ENCODE peak calls at places on chromosomes 6 and 20, in eight cellular contexts. N, U, E, S, C, P, J and I are unnamed samples.

GRCh38 chr6:12420626-12421025 is 130.5 kb downstream of the EDN1 start:
- DNase-seq in S (peak; percentile 25), U (no peak), N (no peak), C (no peak), J (no peak), E (no peak), P (peak; percentile 68), I (no peak)

GRCh38 chr6:26335631-26336323 is 29.2 kb upstream of the BTN3A2 start:
- DNase-seq in N (no peak), U (no peak), S (no peak), E (no peak), C (no peak), P (no peak), J (no peak), I (no peak)

GRCh38 chr6:108242721-108243120 is 18.1 kb downstream of the SNX3 start:
- DNase-seq in E (no peak), C (no peak), J (no peak), P (no peak), N (no peak), U (no peak), S (no peak), I (no peak)

GRCh38 chr6:105484238-105485161 is 81.6 kb upstream of the PREP start:
- DNase-seq in N (no peak), S (peak; percentile 55), E (no peak), P (peak; percentile 60), J (peak; percentile 72), U (no peak), C (no peak), I (peak; percentile 38)

GRCh38 chr6:44074383-44075136 is 52.7 kb downstream of the MRPL14 start:
- DNase-seq in P (peak; percentile 91), N (peak; percentile 70), S (peak; percentile 87), E (peak; percentile 87), C (peak; percentile 89), U (peak; percentile 70), J (peak; percentile 85), I (no peak)

GRCh38 chr6:89828988-89829590 is 591 bp upstream of the CASP8AP2 start:
- DNase-seq in U (no peak), P (peak; percentile 54), N (no peak), E (peak; percentile 65), J (no peak), C (peak; percentile 65), S (no peak), I (peak; percentile 33)

GRCh38 chr6:137641474-137642077 is 147.4 kb upstream of the OLIG3 start:
- DNase-seq in J (peak; percentile 77), N (peak; percentile 75), C (peak; percentile 86), P (peak; percentile 85), E (peak; percentile 81), S (peak; percentile 69), U (peak; percentile 67), I (peak; percentile 74)

GRCh38 chr6:143096403-143096802 is 35.7 kb downstream of the AIG1 start:
- DNase-seq in J (no peak), C (no peak), U (no peak), P (no peak), E (no peak), S (no peak), N (no peak), I (no peak)

GRCh38 chr20:8045946-8046345 is 26.4 kb upstream of the TMX4 start:
- DNase-seq in P (no peak), N (no peak), S (no peak), J (no peak), E (no peak), C (no peak), U (no peak), I (no peak)

GRCh38 chr6:165662671-165663282 is at the start of gene PDE10A:
- DNase-seq in C (peak; percentile 86), N (peak; percentile 76), J (peak; percentile 54), E (peak; percentile 80), P (peak; percentile 25), U (peak; percentile 83), S (peak; percentile 55), I (no peak)

GRCh38 chr6:70834520-70834919 is 122.3 kb downstream of the B3GAT2 start:
- DNase-seq in C (no peak), J (peak; percentile 4), N (no peak), S (peak; percentile 74), P (peak; percentile 45), E (no peak), U (no peak), I (no peak)

GRCh38 chr20:57547250-57547649 is 13.7 kb upstream of the PCK1 start:
- DNase-seq in E (peak; percentile 57), S (peak; percentile 13), U (no peak), P (peak; percentile 12), N (no peak), J (no peak), C (no peak), I (peak; percentile 69)

GRCh38 chr6:14549871-14550270 is 432.3 kb downstream of the CD83 start:
- DNase-seq in S (no peak), J (no peak), P (no peak), U (no peak), C (no peak), N (no peak), E (no peak), I (no peak)

GRCh38 chr6:161128230-161128629 is 136.7 kb downstream of the MAP3K4 start:
- DNase-seq in N (no peak), J (no peak), E (no peak), U (no peak), C (no peak), P (no peak), S (no peak), I (no peak)

GRCh38 chr6:82088978-82089855 is 158.3 kb downstream of the IBTK start:
- DNase-seq in J (no peak), P (no peak), N (no peak), E (no peak), C (no peak), S (peak; percentile 4), U (no peak), I (no peak)

GRCh38 chr6:107822154-107823046 is 1.7 kb downstream of the SCML4 start:
- DNase-seq in N (no peak), E (no peak), U (peak; percentile 20), J (no peak), C (peak; percentile 35), S (no peak), P (no peak), I (no peak)

GRCh38 chr6:25014806-25015560 is 79.2 kb upstream of the RIPOR2 start:
- DNase-seq in E (peak; percentile 78), P (peak; percentile 88), U (peak; percentile 27), C (no peak), S (peak; percentile 78), J (peak; percentile 96), N (no peak), I (no peak)

DNA sequence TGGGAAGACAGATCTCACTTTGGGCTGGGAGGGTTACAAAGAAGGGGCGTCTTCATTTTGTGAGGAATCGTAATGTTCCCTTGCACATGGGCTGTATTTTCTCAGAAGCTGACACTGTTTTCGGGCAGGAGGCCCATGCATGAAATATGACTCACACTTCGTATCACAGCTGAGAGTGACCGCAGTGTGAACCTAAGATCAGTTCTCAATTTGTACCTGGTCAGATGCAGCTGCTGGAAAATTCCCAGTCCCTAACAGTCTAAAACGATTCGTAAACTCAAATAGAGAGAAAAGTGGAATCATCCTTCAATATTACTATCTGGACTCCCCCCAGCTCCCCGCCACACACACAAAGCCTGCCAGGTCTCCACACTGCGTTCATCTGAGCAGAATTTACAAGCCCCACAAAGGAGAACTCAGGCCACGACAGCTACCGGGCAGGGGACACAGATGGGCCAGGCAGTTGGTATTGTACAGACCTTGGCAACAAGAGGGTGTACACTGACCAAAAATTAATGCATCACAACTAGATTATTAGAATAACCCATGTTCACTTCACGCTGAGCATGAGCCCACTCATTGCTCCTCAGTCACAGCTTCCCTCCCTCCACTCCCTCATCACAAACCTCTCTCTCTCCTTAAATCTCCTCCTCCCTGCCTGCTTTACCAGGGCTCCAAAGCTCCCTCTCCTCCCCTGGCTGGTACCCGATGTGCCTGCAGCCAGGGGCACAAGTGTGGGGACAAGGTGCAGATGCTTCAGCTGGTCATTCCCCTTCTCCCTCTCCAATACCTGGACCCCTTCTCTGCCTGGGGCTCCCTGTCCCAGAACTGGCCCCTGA is 488.4 kb downstream of the PREX1 start:
- DNase-seq in N (no peak), E (peak; percentile 80), U (no peak), S (peak; percentile 77), J (peak; percentile 22), C (no peak), P (peak; percentile 75), I (peak; percentile 85)
- H3K27ac ChIP-seq in N (no peak overlapping the region), E (peak overlapping the region; percentile 62), U (no peak overlapping the region), S (no peak overlapping the region), J (peak overlapping the region; percentile 84), C (no peak overlapping the region), P (no peak overlapping the region), I (peak overlapping the region; percentile 21)

DNA sequence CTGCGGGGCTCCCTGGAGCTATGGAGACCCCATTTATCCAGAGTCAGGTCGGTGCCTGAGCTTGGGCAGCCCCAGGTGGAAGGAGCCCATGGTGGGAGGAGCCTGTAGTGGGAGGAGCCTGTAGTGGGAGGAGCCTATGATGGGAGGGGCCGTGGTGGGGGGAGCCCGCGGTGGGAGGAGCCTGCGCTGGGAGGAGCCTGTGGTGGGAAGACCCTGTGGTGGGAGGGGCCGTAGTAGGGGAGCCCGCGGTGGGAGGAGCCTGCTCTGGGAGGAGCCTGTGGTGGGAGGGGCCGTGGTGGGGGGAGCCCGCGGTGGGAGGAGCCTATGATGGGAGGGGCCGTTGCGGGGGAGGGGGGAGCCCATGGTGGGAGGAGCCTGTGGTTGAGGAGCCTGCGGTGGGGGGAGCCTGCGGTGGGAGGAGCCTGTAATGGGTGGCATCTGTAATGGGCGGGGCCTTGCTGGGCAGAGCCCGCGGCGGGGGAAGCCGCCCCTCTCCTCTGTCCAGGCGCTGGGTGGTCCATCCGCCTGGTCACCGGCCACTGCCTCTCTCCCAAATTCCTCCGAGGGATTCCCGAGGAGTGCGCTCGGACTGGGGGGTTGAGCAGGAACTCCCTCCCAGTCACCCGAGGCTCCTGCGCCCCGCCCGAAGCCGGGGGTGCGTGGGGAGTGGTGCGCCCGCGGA is 567 bp upstream of the FNDC11 start:
- DNase-seq in C (peak; percentile 99), N (peak; percentile 85), S (peak; percentile 83), J (peak; percentile 89), U (peak; percentile 64), P (peak; percentile 88), E (peak; percentile 91), I (peak; percentile 96)
- H3K27ac ChIP-seq in C (peak overlapping the region; percentile 72), N (peak overlapping the region; percentile 21), S (no peak overlapping the region), J (no peak overlapping the region), U (no peak overlapping the region), P (no peak overlapping the region), E (no peak overlapping the region), I (peak overlapping the region; percentile 63)

GRCh38 chr6:113630365-113630737 is 226.8 kb upstream of the MARCKS start:
- DNase-seq in U (no peak), E (no peak), P (peak; percentile 73), N (no peak), S (peak; percentile 88), J (peak; percentile 87), C (no peak), I (no peak)
- H3K27ac ChIP-seq in U (no peak overlapping the region), E (no peak overlapping the region), P (peak overlapping the region; percentile 89), N (no peak overlapping the region), S (no peak overlapping the region), J (no peak overlapping the region), C (no peak overlapping the region), I (no peak overlapping the region)

DNA sequence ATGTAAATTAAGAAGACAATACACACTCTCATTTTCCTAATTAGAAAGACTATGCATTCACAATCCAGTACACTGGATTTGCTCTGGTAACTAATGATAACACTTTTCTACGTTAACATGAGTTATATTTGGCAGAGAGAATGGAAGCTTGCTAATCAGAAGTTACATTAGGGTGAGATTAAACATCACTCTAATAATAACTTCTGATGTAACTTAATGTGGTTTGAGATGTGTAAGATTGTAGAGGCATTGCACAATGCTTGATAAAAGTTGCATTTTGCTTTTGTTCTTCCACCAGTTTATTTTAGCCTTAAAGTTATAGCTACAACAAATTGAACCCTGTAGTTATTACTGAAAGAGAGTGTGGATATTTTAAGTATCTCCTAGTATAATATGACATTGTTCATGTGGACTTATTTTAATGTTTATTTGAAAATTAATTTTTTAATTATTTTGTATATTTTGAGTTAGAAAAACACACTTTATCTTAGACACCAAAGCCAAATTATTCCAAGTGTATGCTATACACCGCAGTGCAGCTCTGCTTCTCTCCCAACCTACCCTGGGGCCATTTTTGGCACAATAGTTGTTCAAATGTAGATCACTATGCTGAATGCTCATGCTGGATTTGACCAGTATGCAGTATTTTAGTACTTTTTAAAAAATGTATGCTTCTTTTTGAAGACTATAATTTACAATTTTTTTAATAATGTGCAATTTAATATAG is 143.2 kb downstream of the SLC16A10 start:
- DNase-seq in U (no peak), P (peak; percentile 87), C (no peak), N (no peak), E (no peak), S (peak; percentile 88), J (peak; percentile 79), I (peak; percentile 31)
- H3K27ac ChIP-seq in U (no peak overlapping the region), P (peak overlapping the region; percentile 33), C (no peak overlapping the region), N (peak overlapping the region; percentile 78), E (no peak overlapping the region), S (no peak overlapping the region), J (no peak overlapping the region), I (peak overlapping the region; percentile 51)